ENCODE peak calls at places on chromosomes 3 and 15, in seven cellular contexts. P is CD8-positive, alpha-beta T cell; J is endothelial cell of umbilical vein; M is bronchial epithelial cell; F is neural progenitor cell; O is psoas muscle; R is left ventricle myocardium inferior. G is an unnamed sample.

GRCh38 chr3:180749796-180750195 is 70.5 kb upstream of the CCDC39 start:
- DNase-seq in P (no peak), J (no peak), M (no peak), F (no peak), O (no peak), R (no peak), G (no peak)

GRCh38 chr15:100686725-100687488 is 84.5 kb downstream of the ASB7 start:
- DNase-seq in P (no peak), J (no peak), M (no peak), F (no peak), O (no peak), R (no peak), G (peak)

GRCh38 chr15:99507016-99507731 is 58.6 kb upstream of the MEF2A start:
- DNase-seq in P (no peak), J (peak), M (no peak), F (no peak), O (peak), R (peak), G (no peak)

GRCh38 chr3:66463734-66464511 is 36.9 kb downstream of the LRIG1 start:
- DNase-seq in P (no peak), J (no peak), M (peak), F (no peak), O (no peak), R (no peak), G (peak)

GRCh38 chr15:64856429-64857145 is 14.9 kb downstream of the PLEKHO2 start:
- DNase-seq in P (no peak), J (peak), M (no peak), F (peak), O (peak), R (peak), G (no peak)

GRCh38 chr3:145448436-145448835 is 712.5 kb downstream of the PLOD2 start:
- DNase-seq in P (no peak), J (no peak), M (peak), F (no peak), O (no peak), R (no peak), G (peak)

GRCh38 chr3:68017069-68017468 is 362.7 kb upstream of the SUCLG2 start:
- DNase-seq in P (no peak), J (no peak), M (peak), F (no peak), O (no peak), R (no peak), G (peak)

GRCh38 chr15:100520132-100520921 is 8.4 kb downstream of the CERS3 start:
- DNase-seq in P (no peak), J (no peak), M (no peak), F (no peak), O (no peak), R (no peak), G (no peak)

GRCh38 chr3:138125548-138126221 is 6.5 kb downstream of the A4GNT start:
- DNase-seq in P (no peak), J (no peak), M (no peak), F (no peak), O (no peak), R (no peak), G (no peak)

GRCh38 chr3:112629425-112629824 is 11.5 kb downstream of the CCDC80 start:
- DNase-seq in P (no peak), J (peak), M (peak), F (no peak), O (peak), R (peak), G (peak)

GRCh38 chr3:112637700-112638099 is 3.2 kb downstream of the CCDC80 start:
- DNase-seq in P (no peak), J (no peak), M (no peak), F (no peak), O (no peak), R (no peak), G (no peak)

GRCh38 chr15:56759450-56759845 is 26.1 kb upstream of the ZNF280D start:
- DNase-seq in P (no peak), J (no peak), M (peak), F (no peak), O (peak), R (peak), G (peak)

GRCh38 chr15:50261979-50262378 is 3.5 kb downstream of the HDC start:
- DNase-seq in P (no peak), J (no peak), M (no peak), F (no peak), O (no peak), R (no peak), G (no peak)

GRCh38 chr15:34721802-34722795 is 32.7 kb downstream of the GJD2 start:
- DNase-seq in P (no peak), J (peak), M (peak), F (peak), O (peak), R (peak), G (peak)

GRCh38 chr15:41104234-41104633 is 11.8 kb downstream of the INO80 start:
- DNase-seq in P (no peak), J (peak), M (peak), F (no peak), O (no peak), R (no peak), G (peak)

GRCh38 chr3:9183811-9184463 is 65.5 kb downstream of the SRGAP3 start:
- DNase-seq in P (no peak), J (no peak), M (no peak), F (peak), O (no peak), R (no peak), G (peak)

GRCh38 chr15:51526955-51527354 is 95.6 kb downstream of the DMXL2 start:
- DNase-seq in P (no peak), J (no peak), M (no peak), F (no peak), O (no peak), R (no peak), G (no peak)

GRCh38 chr3:21835266-21835665 is 84.3 kb upstream of the ZNF385D start:
- DNase-seq in P (no peak), J (no peak), M (peak), F (no peak), O (no peak), R (no peak), G (peak)

GRCh38 chr3:14467723-14468620 is 65.6 kb downstream of the SLC6A6 start:
- DNase-seq in P (peak), J (peak), M (no peak), F (peak), O (no peak), R (no peak), G (peak)

GRCh38 chr15:68234060-68234459 is 4.5 kb upstream of the CLN6 start:
- DNase-seq in P (no peak), J (no peak), M (no peak), F (no peak), O (peak), R (no peak), G (no peak)

GRCh38 chr3:32913790-32914446 is 37.5 kb upstream of the CCR4 start:
- DNase-seq in P (no peak), J (no peak), M (peak), F (no peak), O (peak), R (peak), G (peak)

GRCh38 chr3:123344175-123344908 is 104.5 kb downstream of the ADCY5 start:
- DNase-seq in P (no peak), J (peak), M (no peak), F (no peak), O (no peak), R (peak), G (no peak)

GRCh38 chr3:30188713-30189112 is 417.7 kb upstream of the TGFBR2 start:
- DNase-seq in P (no peak), J (no peak), M (peak), F (no peak), O (peak), R (peak), G (peak)

GRCh38 chr3:20215636-20216035 is 29.6 kb upstream of the SGO1 start:
- DNase-seq in P (no peak), J (no peak), M (peak), F (no peak), O (no peak), R (no peak), G (peak)

GRCh38 chr3:152574461-152575079 is 260.4 kb upstream of the P2RY1 start:
- DNase-seq in P (no peak), J (peak), M (peak), F (peak), O (peak), R (peak), G (peak)

GRCh38 chr3:43709022-43709421 is 18.3 kb downstream of the ABHD5 start:
- DNase-seq in P (no peak), J (no peak), M (peak), F (no peak), O (no peak), R (no peak), G (peak)

GRCh38 chr3:159782724-159783421 is 205.8 kb upstream of the IL12A start:
- DNase-seq in P (no peak), J (no peak), M (peak), F (no peak), O (no peak), R (no peak), G (no peak)

GRCh38 chr3:46565113-46565490 is 1.0 kb downstream of the LRRC2 start:
- DNase-seq in P (no peak), J (no peak), M (no peak), F (no peak), O (peak), R (peak), G (no peak)

GRCh38 chr15:58161436-58161835 is 23.3 kb downstream of the AQP9 start:
- DNase-seq in P (no peak), J (peak), M (no peak), F (no peak), O (no peak), R (no peak), G (no peak)

GRCh38 chr15:95025924-95026728 is 794.8 kb downstream of the MCTP2 start:
- DNase-seq in P (no peak), J (peak), M (peak), F (peak), O (no peak), R (peak), G (peak)

GRCh38 chr3:101262393-101263240 is 57.8 kb downstream of the IMPG2 start:
- DNase-seq in P (no peak), J (no peak), M (no peak), F (no peak), O (no peak), R (no peak), G (no peak)

GRCh38 chr3:191068946-191069813 is 129.9 kb upstream of the OSTN start:
- DNase-seq in P (no peak), J (no peak), M (peak), F (no peak), O (no peak), R (no peak), G (peak)

GRCh38 chr3:196633658-196634151 is 5.8 kb upstream of the NRROS start:
- DNase-seq in P (no peak), J (no peak), M (no peak), F (no peak), O (no peak), R (no peak), G (no peak)

GRCh38 chr15:95227235-95227634 is 995.9 kb downstream of the MCTP2 start:
- DNase-seq in P (no peak), J (no peak), M (peak), F (no peak), O (no peak), R (no peak), G (peak)

GRCh38 chr15:82936966-82937647 is 15.4 kb downstream of the HOMER2 start:
- DNase-seq in P (no peak), J (no peak), M (peak), F (no peak), O (peak), R (no peak), G (peak)

GRCh38 chr3:50274371-50275104 is 4.3 kb upstream of the LSMEM2 start:
- DNase-seq in P (peak), J (peak), M (peak), F (peak), O (peak), R (peak), G (peak)

GRCh38 chr15:28264166-28264565 is 57.8 kb downstream of the HERC2 start:
- DNase-seq in P (no peak), J (no peak), M (no peak), F (no peak), O (no peak), R (no peak), G (no peak)
- H3K4me3 ChIP-seq in P (no peak), J (no peak), M (no peak), F (no peak), O (no peak), R (no peak), G (no peak)

GRCh38 chr3:134798681-134799311 is 3.7 kb downstream of the EPHB1 start:
- DNase-seq in P (no peak), J (no peak), M (no peak), F (no peak), O (no peak), R (no peak), G (no peak)

GRCh38 chr3:134797080-134797801 is 2.2 kb downstream of the EPHB1 start:
- DNase-seq in P (no peak), J (no peak), M (no peak), F (peak), O (no peak), R (no peak), G (no peak)

GRCh38 chr3:134799393-134799792 is 4.3 kb downstream of the EPHB1 start:
- DNase-seq in P (no peak), J (no peak), M (no peak), F (no peak), O (peak), R (no peak), G (no peak)

GRCh38 chr3:134796313-134797079 is 1.4 kb downstream of the EPHB1 start:
- DNase-seq in P (no peak), J (peak), M (no peak), F (peak), O (peak), R (no peak), G (peak)

DNA sequence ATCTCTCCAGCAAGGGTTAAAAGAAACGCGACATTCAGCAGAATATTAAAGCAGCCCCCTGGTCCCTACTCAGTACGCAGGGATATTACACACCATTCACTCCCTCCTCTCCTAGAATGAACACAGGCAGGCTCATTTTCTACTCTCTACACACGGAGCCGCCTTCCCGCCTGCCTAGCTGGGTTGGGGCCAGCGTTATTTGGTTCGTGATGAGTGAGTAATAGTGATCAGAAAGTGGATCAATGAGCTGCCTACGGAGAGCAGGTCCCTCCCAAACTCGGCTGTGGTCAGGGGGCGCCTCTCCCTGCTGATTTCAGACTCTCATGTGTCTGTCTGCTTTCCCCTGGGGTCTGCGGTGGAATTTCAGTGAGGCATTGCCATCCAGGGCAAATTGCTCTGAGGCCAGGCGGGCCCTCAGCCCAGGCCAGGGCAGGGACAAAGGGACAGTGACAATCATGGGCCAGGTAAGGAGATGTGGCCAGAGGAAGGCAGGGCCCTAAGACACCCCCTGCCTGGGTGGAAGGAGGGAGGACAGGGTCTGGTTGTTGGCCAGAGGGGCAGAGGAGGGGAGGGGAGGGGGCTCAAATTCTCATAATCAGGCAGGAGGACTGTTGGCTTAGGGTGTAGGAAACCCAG is 2.9 kb downstream of the EPHB1 start:
- DNase-seq in P (no peak), J (no peak), M (no peak), F (peak), O (no peak), R (no peak), G (no peak)
- TF ChIP-seq CTCF in P (no peak), J (no peak), M (no peak), F (no peak), O (no peak), R (no peak), G (no peak)

DNA sequence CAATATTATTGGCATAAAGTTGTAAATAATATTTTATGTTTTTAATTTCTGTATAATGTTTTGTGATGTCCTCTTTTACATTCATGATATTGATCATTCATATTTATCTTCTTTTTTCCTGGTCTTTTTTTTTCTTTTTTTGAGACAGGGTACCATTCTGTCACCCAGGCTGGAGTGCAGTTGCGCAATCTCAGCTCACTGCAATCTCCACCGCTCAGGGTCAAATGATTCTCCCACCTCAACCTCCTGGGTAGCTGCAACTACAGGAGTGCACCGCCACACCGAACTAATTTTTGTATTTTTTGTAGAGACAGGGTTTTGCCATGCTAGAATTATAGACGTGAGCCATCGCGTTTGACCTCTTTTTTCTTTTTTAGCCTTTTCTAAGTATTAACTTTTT is 52.9 kb downstream of the USF3 start:
- DNase-seq in P (no peak), J (no peak), M (no peak), F (no peak), O (no peak), R (no peak), G (no peak)
- H3K4me3 ChIP-seq in P (no peak), J (no peak), M (no peak), F (no peak), O (no peak), R (no peak), G (no peak)

DNA sequence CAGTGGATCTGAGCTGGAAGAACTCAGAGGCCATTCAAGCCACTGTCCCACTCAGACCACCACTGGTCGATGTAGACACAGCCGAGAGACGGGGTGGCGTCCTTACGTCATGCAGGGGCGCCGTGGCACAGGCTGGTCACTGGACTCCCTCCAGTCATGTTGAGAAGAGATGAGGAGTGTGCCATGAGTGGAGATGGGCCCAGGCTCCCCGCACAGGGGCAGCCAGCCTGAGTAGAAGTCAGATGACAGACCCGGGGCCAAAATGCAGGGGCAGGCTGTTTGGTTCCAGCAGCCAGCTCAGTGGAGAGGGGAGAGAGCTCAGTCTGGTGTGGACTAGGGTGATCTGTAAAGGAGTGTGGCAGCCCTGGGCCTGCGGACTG is 33.4 kb upstream of the KIF23 start:
- DNase-seq in P (no peak), J (no peak), M (no peak), F (no peak), O (no peak), R (no peak), G (no peak)
- TF ChIP-seq CTCF in P (no peak), J (no peak), M (no peak), F (no peak), O (no peak), R (no peak), G (no peak)

GRCh38 chr3:119034256-119035013 is at the start of gene IGSF11:
- DNase-seq in P (peak), J (peak), M (peak), F (peak), O (peak), R (peak), G (peak)

GRCh38 chr3:119035014-119035346 is 334 bp upstream of the IGSF11 start:
- DNase-seq in P (no peak), J (no peak), M (no peak), F (no peak), O (no peak), R (no peak), G (no peak)

DNA sequence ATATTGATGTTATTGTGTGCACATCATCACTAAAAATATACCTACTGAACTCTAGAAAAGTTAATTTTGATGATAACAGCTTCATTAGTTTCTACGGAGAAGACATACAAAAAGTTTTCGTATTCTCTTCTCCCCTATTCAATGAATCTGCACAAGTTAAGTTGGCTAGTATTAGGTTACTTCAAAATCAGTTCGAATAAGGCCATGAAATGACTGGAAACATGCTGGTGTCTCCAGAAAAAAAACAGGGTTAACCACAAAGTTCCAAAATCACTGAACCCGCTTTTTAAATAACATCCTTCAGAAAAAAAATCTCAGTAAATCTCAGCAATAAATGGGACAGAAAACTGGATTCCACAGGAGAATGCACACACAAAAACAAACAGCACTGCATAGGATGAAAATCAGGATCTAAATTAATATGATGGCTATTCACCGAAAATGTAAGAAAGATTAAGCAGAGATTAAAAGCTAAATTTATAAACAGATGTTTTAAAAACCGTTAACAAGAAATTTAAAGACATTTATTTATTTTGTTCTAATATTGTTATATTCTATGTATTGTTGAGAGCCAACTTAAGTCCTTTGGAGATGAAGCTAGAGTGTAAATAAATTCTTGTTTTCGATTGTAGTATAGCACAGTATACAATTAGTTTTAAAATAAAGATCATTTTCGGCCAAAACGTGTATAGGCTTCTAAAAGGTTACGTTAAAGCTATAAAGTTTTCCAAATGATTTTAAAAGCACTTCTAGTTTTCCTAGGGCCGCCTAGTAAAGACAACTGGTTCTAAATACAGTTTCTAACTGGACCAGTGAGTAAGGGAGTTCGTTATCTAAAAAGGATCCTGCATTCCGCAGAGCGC is 1.0 kb downstream of the IGSF11 start:
- DNase-seq in P (no peak), J (no peak), M (no peak), F (no peak), O (no peak), R (no peak), G (no peak)
- H3K4me3 ChIP-seq in P (peak), J (no peak), M (no peak), F (peak), O (peak), R (peak), G (no peak)